ENCODE peak calls at places on chromosomes 12 and 14, in seven cellular contexts. One of them, this sample, is unnamed.

GRCh38 chr12:90695415-90695814 is 259.6 kb downstream of the CCER1 start:
- DNase-seq in SK-N-SH: no peak
- DNase-seq in K562: no peak
- DNase-seq in A549: no peak
- DNase-seq in HCT116: no peak
- DNase-seq in HepG2: no peak
- DNase-seq in Panc1: no peak
- DNase-seq in this sample: no peak

GRCh38 chr12:48183091-48183875 is at the start of gene CCDC184:
- DNase-seq in SK-N-SH: peak
- DNase-seq in A549: peak
- DNase-seq in HCT116: peak
- DNase-seq in K562: peak
- DNase-seq in Panc1: peak
- DNase-seq in HepG2: no peak
- DNase-seq in this sample: peak

GRCh38 chr12:16389594-16389993 is 42.1 kb downstream of the MGST1 start:
- DNase-seq in Panc1: no peak
- DNase-seq in HepG2: no peak
- DNase-seq in A549: no peak
- DNase-seq in K562: no peak
- DNase-seq in SK-N-SH: no peak
- DNase-seq in HCT116: no peak
- DNase-seq in this sample: peak

GRCh38 chr12:121196902-121197301 is 13.0 kb upstream of the P2RX4 start:
- DNase-seq in SK-N-SH: no peak
- DNase-seq in A549: no peak
- DNase-seq in HepG2: no peak
- DNase-seq in K562: no peak
- DNase-seq in HCT116: no peak
- DNase-seq in Panc1: no peak
- DNase-seq in this sample: peak

GRCh38 chr14:59305836-59306555 is 117.5 kb downstream of the DAAM1 start:
- DNase-seq in A549: no peak
- DNase-seq in Panc1: no peak
- DNase-seq in SK-N-SH: no peak
- DNase-seq in HCT116: no peak
- DNase-seq in HepG2: peak
- DNase-seq in K562: no peak
- DNase-seq in this sample: no peak

GRCh38 chr14:76647699-76648298 is 113.5 kb upstream of the VASH1 start:
- DNase-seq in HCT116: peak
- DNase-seq in HepG2: peak
- DNase-seq in K562: peak
- DNase-seq in Panc1: peak
- DNase-seq in SK-N-SH: peak
- DNase-seq in A549: peak
- DNase-seq in this sample: peak

GRCh38 chr12:108629156-108629555 is 4.5 kb downstream of the SELPLG start:
- DNase-seq in A549: no peak
- DNase-seq in HepG2: no peak
- DNase-seq in K562: peak
- DNase-seq in Panc1: no peak
- DNase-seq in SK-N-SH: no peak
- DNase-seq in HCT116: no peak
- DNase-seq in this sample: no peak

GRCh38 chr12:113203852-113204760 is 17.2 kb upstream of the TPCN1 start:
- DNase-seq in HepG2: peak
- DNase-seq in Panc1: no peak
- DNase-seq in A549: no peak
- DNase-seq in K562: no peak
- DNase-seq in HCT116: no peak
- DNase-seq in SK-N-SH: no peak
- DNase-seq in this sample: peak

GRCh38 chr12:101619868-101620761 is 25.3 kb downstream of the MYBPC1 start:
- DNase-seq in SK-N-SH: no peak
- DNase-seq in HCT116: no peak
- DNase-seq in K562: no peak
- DNase-seq in HepG2: no peak
- DNase-seq in A549: no peak
- DNase-seq in Panc1: no peak
- DNase-seq in this sample: no peak

GRCh38 chr12:102172436-102172835 is 25.2 kb downstream of the PMCH start:
- DNase-seq in Panc1: no peak
- DNase-seq in HCT116: no peak
- DNase-seq in A549: no peak
- DNase-seq in HepG2: no peak
- DNase-seq in K562: no peak
- DNase-seq in SK-N-SH: no peak
- DNase-seq in this sample: no peak

GRCh38 chr12:42684171-42685071 is 94.9 kb upstream of the PRICKLE1 start:
- DNase-seq in A549: no peak
- DNase-seq in Panc1: no peak
- DNase-seq in HCT116: no peak
- DNase-seq in K562: no peak
- DNase-seq in HepG2: no peak
- DNase-seq in SK-N-SH: no peak
- DNase-seq in this sample: no peak

GRCh38 chr14:88863167-88863566 is 38.7 kb downstream of the TTC8 start:
- DNase-seq in Panc1: no peak
- DNase-seq in HCT116: no peak
- DNase-seq in SK-N-SH: no peak
- DNase-seq in HepG2: no peak
- DNase-seq in A549: no peak
- DNase-seq in K562: no peak
- DNase-seq in this sample: no peak

GRCh38 chr12:121467638-121468403 is 67.9 kb downstream of the RNF34 start:
- DNase-seq in Panc1: no peak
- DNase-seq in HCT116: no peak
- DNase-seq in SK-N-SH: no peak
- DNase-seq in K562: no peak
- DNase-seq in A549: peak
- DNase-seq in HepG2: no peak
- DNase-seq in this sample: no peak

GRCh38 chr14:63470877-63471565 is 72.2 kb downstream of the PPP2R5E start:
- DNase-seq in HepG2: peak
- DNase-seq in SK-N-SH: no peak
- DNase-seq in HCT116: peak
- DNase-seq in K562: no peak
- DNase-seq in A549: peak
- DNase-seq in Panc1: no peak
- DNase-seq in this sample: no peak

GRCh38 chr12:91863702-91864101 is 281.9 kb downstream of the BTG1 start:
- DNase-seq in HCT116: no peak
- DNase-seq in SK-N-SH: no peak
- DNase-seq in HepG2: no peak
- DNase-seq in K562: no peak
- DNase-seq in A549: no peak
- DNase-seq in Panc1: no peak
- DNase-seq in this sample: no peak

GRCh38 chr14:24426912-24427536 is 2.4 kb downstream of the CBLN3 start:
- DNase-seq in A549: no peak
- DNase-seq in K562: no peak
- DNase-seq in Panc1: no peak
- DNase-seq in SK-N-SH: no peak
- DNase-seq in HCT116: no peak
- DNase-seq in HepG2: peak
- DNase-seq in this sample: no peak

GRCh38 chr14:32509632-32510187 is 180.6 kb downstream of the AKAP6 start:
- DNase-seq in HCT116: no peak
- DNase-seq in SK-N-SH: no peak
- DNase-seq in HepG2: peak
- DNase-seq in K562: no peak
- DNase-seq in Panc1: no peak
- DNase-seq in A549: peak
- DNase-seq in this sample: no peak

GRCh38 chr14:32508281-32508680 is 179.2 kb downstream of the AKAP6 start:
- DNase-seq in K562: no peak
- DNase-seq in A549: no peak
- DNase-seq in SK-N-SH: no peak
- DNase-seq in HCT116: no peak
- DNase-seq in Panc1: no peak
- DNase-seq in HepG2: no peak
- DNase-seq in this sample: no peak

GRCh38 chr14:32510815-32511214 is 181.7 kb downstream of the AKAP6 start:
- DNase-seq in SK-N-SH: no peak
- DNase-seq in K562: no peak
- DNase-seq in Panc1: no peak
- DNase-seq in A549: no peak
- DNase-seq in HepG2: no peak
- DNase-seq in HCT116: no peak
- DNase-seq in this sample: no peak

GRCh38 chr14:32512348-32512747 is 183.2 kb downstream of the AKAP6 start:
- DNase-seq in A549: no peak
- DNase-seq in SK-N-SH: no peak
- DNase-seq in Panc1: no peak
- DNase-seq in K562: no peak
- DNase-seq in HCT116: no peak
- DNase-seq in HepG2: no peak
- DNase-seq in this sample: no peak

DNA sequence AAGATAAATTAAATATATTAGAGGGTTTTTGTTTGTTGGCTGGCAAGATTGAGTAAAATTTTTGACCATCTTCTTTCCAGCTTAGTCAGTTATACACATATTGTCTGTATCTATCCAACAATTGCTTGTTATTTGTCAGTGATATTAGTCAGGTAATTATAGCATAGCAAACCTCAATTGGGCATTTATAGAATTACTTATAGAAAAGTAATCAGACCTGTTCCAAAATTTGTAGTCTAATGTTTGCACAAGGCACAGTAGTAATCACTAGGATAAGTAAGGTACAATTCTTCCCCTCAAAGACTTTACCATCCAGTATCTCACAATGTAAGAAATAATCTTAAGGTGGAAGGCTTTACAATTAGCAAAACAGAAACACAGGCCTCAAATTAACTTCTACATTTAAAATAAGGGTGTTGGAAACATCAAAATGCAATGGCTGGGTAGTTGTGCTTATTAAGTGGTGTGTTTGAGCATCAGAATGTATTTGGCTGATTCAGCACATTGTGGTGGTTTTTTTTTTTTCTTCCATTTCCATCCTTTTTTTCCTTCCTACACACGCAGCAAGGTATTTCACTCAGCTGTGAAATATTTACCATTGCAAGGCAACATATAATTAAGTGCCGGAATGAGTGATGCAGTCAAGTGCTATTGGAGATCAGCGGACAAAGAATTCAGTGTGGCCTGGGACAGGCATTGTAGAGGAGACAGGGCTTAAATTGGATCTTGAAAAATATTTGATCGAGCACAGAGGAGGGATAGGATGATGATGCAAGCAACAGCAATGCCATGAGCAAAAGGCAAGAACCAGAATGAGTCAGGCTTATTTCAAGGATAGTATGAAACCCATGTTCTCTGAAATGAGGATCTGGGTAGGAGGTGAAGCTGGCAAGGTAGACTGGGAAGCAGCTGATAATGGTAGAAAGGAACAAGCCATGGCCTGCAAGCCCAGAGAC is 178.2 kb downstream of the AKAP6 start:
- DNase-seq in Panc1: no peak
- DNase-seq in K562: no peak
- DNase-seq in HCT116: peak
- DNase-seq in SK-N-SH: no peak
- DNase-seq in A549: peak
- DNase-seq in HepG2: no peak
- DNase-seq in this sample: no peak
- H3K4me3 ChIP-seq in Panc1: no peak
- H3K4me3 ChIP-seq in K562: no peak
- H3K4me3 ChIP-seq in HCT116: no peak
- H3K4me3 ChIP-seq in SK-N-SH: no peak
- H3K4me3 ChIP-seq in A549: no peak
- H3K4me3 ChIP-seq in HepG2: no peak
- H3K4me3 ChIP-seq in this sample: no peak

DNA sequence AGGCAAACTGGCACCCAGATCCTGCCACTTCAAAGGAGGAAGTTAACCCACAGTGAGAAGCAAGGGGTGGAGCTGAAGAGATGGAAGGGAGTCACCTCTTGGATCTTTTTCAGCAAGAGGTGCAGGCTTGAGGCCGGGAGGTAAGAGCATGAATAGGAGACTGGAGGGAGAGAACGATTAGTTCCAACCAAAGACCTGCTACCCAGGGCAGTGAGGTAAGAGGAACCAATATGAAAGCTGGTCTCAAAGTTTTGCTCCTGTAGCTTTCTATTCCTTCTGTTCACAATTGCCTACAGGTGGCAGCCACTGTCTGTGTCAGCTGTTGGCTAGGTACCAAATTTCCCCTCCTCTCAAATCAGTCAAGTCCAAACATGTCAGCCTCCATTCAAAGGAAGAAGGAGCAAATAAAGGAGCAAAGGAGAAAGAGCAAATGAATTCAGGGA is 14.9 kb upstream of the TAC3 start:
- DNase-seq in HepG2: peak
- DNase-seq in A549: peak
- DNase-seq in HCT116: peak
- DNase-seq in Panc1: no peak
- DNase-seq in K562: no peak
- DNase-seq in SK-N-SH: no peak
- DNase-seq in this sample: no peak
- TF ChIP-seq REST in HepG2: no peak
- TF ChIP-seq REST in A549: no peak
- TF ChIP-seq REST in HCT116: no peak
- TF ChIP-seq REST in Panc1: no peak
- TF ChIP-seq REST in K562: no peak
- TF ChIP-seq REST in SK-N-SH: no peak
- TF ChIP-seq REST in this sample: no peak

GRCh38 chr12:72189266-72189665 is 82.9 kb upstream of the TRHDE start:
- DNase-seq in Panc1: no peak
- DNase-seq in HCT116: no peak
- DNase-seq in HepG2: no peak
- DNase-seq in A549: no peak
- DNase-seq in SK-N-SH: no peak
- DNase-seq in K562: no peak
- DNase-seq in this sample: no peak
- H3K4me3 ChIP-seq in Panc1: no peak
- H3K4me3 ChIP-seq in HCT116: no peak
- H3K4me3 ChIP-seq in HepG2: no peak
- H3K4me3 ChIP-seq in A549: no peak
- H3K4me3 ChIP-seq in SK-N-SH: no peak
- H3K4me3 ChIP-seq in K562: no peak
- H3K4me3 ChIP-seq in this sample: no peak

DNA sequence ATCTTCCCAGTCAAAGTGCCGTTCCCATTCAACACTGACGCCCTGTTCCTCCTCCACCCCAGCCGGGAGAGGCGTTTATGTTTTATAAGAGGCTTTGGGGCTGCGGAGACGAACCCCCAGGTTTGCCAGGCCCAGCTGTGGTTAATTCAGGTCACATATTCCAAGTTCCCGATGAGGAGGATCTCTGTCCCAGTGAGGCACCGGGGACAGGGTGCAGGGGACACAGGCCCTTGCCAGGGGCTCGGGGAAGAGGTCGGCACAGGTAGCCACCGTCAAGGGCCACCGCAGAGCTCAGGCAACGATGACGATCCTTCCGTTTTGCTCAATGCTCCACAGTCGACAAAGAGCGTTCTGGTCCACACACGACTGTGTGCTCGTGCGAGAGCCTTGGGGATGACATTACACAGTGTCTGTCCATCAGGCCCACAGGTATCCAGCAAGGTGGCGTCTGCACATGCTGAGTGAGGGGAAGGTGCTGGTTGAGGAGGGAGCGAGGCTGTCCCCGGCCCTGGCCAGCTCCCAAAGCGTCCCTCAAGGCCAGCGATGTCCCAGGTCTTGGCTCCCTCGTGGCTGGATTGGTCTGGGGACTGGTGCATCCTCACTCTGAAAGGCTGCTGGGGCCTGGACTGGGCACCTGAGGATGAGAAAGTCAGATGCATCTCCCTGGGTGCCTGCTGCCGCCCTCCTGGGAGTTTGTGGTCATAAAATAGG is 189.2 kb upstream of the C14orf180 start:
- DNase-seq in HepG2: no peak
- DNase-seq in A549: no peak
- DNase-seq in K562: no peak
- DNase-seq in SK-N-SH: no peak
- DNase-seq in Panc1: no peak
- DNase-seq in HCT116: no peak
- DNase-seq in this sample: no peak
- TF ChIP-seq REST in HepG2: no peak
- TF ChIP-seq REST in A549: no peak
- TF ChIP-seq REST in K562: no peak
- TF ChIP-seq REST in SK-N-SH: no peak
- TF ChIP-seq REST in Panc1: no peak
- TF ChIP-seq REST in HCT116: no peak
- TF ChIP-seq REST in this sample: no peak